ENCODE peak calls at places on chromosomes 5 and 9, in nine cellular contexts. One of them, this sample, is unnamed.

GRCh38 chr5:125257057-125257970 is 510.9 kb upstream of the ZNF608 start:
- DNase-seq in mammary epithelial cell: no peak
- DNase-seq in GM13977: no peak
- DNase-seq in AG10803: peak
- DNase-seq in upper lobe of right lung: no peak
- DNase-seq in cardiac muscle cell: peak
- DNase-seq in PC-3: no peak
- DNase-seq in GM20000: no peak
- DNase-seq in left lung: no peak
- DNase-seq in this sample: no peak

GRCh38 chr5:2251298-2251697 is 368.6 kb upstream of the IRX4 start:
- DNase-seq in cardiac muscle cell: no peak
- DNase-seq in PC-3: no peak
- DNase-seq in GM13977: no peak
- DNase-seq in left lung: no peak
- DNase-seq in upper lobe of right lung: peak
- DNase-seq in AG10803: no peak
- DNase-seq in GM20000: no peak
- DNase-seq in mammary epithelial cell: no peak
- DNase-seq in this sample: no peak

GRCh38 chr5:110354341-110354740 is 372.1 kb downstream of the TMEM232 start:
- DNase-seq in GM20000: no peak
- DNase-seq in cardiac muscle cell: no peak
- DNase-seq in AG10803: peak
- DNase-seq in mammary epithelial cell: no peak
- DNase-seq in PC-3: no peak
- DNase-seq in GM13977: no peak
- DNase-seq in left lung: no peak
- DNase-seq in upper lobe of right lung: no peak
- DNase-seq in this sample: no peak

GRCh38 chr5:107739661-107740060 is 68.9 kb upstream of the EFNA5 start:
- DNase-seq in upper lobe of right lung: no peak
- DNase-seq in GM20000: no peak
- DNase-seq in PC-3: peak
- DNase-seq in mammary epithelial cell: peak
- DNase-seq in left lung: no peak
- DNase-seq in cardiac muscle cell: no peak
- DNase-seq in AG10803: no peak
- DNase-seq in GM13977: no peak
- DNase-seq in this sample: no peak

GRCh38 chr5:29148073-29148472 is 2045.4 kb upstream of the CDH6 start:
- DNase-seq in upper lobe of right lung: no peak
- DNase-seq in GM20000: no peak
- DNase-seq in PC-3: no peak
- DNase-seq in left lung: no peak
- DNase-seq in mammary epithelial cell: no peak
- DNase-seq in cardiac muscle cell: no peak
- DNase-seq in GM13977: no peak
- DNase-seq in AG10803: no peak
- DNase-seq in this sample: no peak

GRCh38 chr5:148042920-148043319 is 20.9 kb upstream of the SPINK5 start:
- DNase-seq in PC-3: no peak
- DNase-seq in AG10803: no peak
- DNase-seq in GM13977: no peak
- DNase-seq in GM20000: no peak
- DNase-seq in mammary epithelial cell: no peak
- DNase-seq in upper lobe of right lung: no peak
- DNase-seq in left lung: no peak
- DNase-seq in cardiac muscle cell: no peak
- DNase-seq in this sample: no peak

GRCh38 chr5:108797396-108797795 is 49.7 kb downstream of the FER start:
- DNase-seq in GM20000: no peak
- DNase-seq in cardiac muscle cell: no peak
- DNase-seq in mammary epithelial cell: no peak
- DNase-seq in AG10803: no peak
- DNase-seq in upper lobe of right lung: no peak
- DNase-seq in PC-3: peak
- DNase-seq in GM13977: no peak
- DNase-seq in left lung: no peak
- DNase-seq in this sample: no peak

GRCh38 chr5:477247-477646 is 34.3 kb downstream of the EXOC3 start:
- DNase-seq in mammary epithelial cell: no peak
- DNase-seq in GM20000: no peak
- DNase-seq in cardiac muscle cell: no peak
- DNase-seq in upper lobe of right lung: no peak
- DNase-seq in PC-3: no peak
- DNase-seq in GM13977: no peak
- DNase-seq in AG10803: no peak
- DNase-seq in left lung: no peak
- DNase-seq in this sample: no peak

GRCh38 chr9:86821011-86821845 is 126.1 kb downstream of the GAS1 start:
- DNase-seq in cardiac muscle cell: no peak
- DNase-seq in upper lobe of right lung: no peak
- DNase-seq in GM20000: no peak
- DNase-seq in PC-3: no peak
- DNase-seq in left lung: no peak
- DNase-seq in AG10803: peak
- DNase-seq in GM13977: no peak
- DNase-seq in mammary epithelial cell: no peak
- DNase-seq in this sample: no peak

GRCh38 chr5:133675376-133676154 is 63.2 kb upstream of the FSTL4 start:
- DNase-seq in GM20000: no peak
- DNase-seq in mammary epithelial cell: no peak
- DNase-seq in GM13977: no peak
- DNase-seq in upper lobe of right lung: no peak
- DNase-seq in cardiac muscle cell: no peak
- DNase-seq in PC-3: no peak
- DNase-seq in left lung: no peak
- DNase-seq in AG10803: no peak
- DNase-seq in this sample: no peak

GRCh38 chr9:17021379-17021970 is 113.4 kb upstream of the CNTLN start:
- DNase-seq in AG10803: peak
- DNase-seq in mammary epithelial cell: no peak
- DNase-seq in PC-3: no peak
- DNase-seq in GM13977: no peak
- DNase-seq in cardiac muscle cell: no peak
- DNase-seq in upper lobe of right lung: no peak
- DNase-seq in GM20000: no peak
- DNase-seq in left lung: no peak
- DNase-seq in this sample: no peak

GRCh38 chr9:132025766-132026165 is 53.9 kb downstream of the MED27 start:
- DNase-seq in AG10803: no peak
- DNase-seq in left lung: no peak
- DNase-seq in GM20000: no peak
- DNase-seq in PC-3: no peak
- DNase-seq in upper lobe of right lung: no peak
- DNase-seq in cardiac muscle cell: no peak
- DNase-seq in mammary epithelial cell: no peak
- DNase-seq in GM13977: no peak
- DNase-seq in this sample: no peak

GRCh38 chr9:34133436-34133949 is 7.0 kb upstream of the DCAF12 start:
- DNase-seq in AG10803: no peak
- DNase-seq in GM20000: no peak
- DNase-seq in cardiac muscle cell: no peak
- DNase-seq in mammary epithelial cell: no peak
- DNase-seq in upper lobe of right lung: no peak
- DNase-seq in PC-3: no peak
- DNase-seq in left lung: no peak
- DNase-seq in GM13977: no peak
- DNase-seq in this sample: no peak

GRCh38 chr5:74052441-74052840 is 426.4 kb downstream of the ARHGEF28 start:
- DNase-seq in cardiac muscle cell: no peak
- DNase-seq in GM20000: no peak
- DNase-seq in PC-3: peak
- DNase-seq in AG10803: no peak
- DNase-seq in left lung: no peak
- DNase-seq in mammary epithelial cell: no peak
- DNase-seq in upper lobe of right lung: no peak
- DNase-seq in GM13977: no peak
- DNase-seq in this sample: no peak

GRCh38 chr5:89313804-89314588 is 431.0 kb upstream of the MEF2C start:
- DNase-seq in cardiac muscle cell: peak
- DNase-seq in GM13977: peak
- DNase-seq in PC-3: peak
- DNase-seq in AG10803: peak
- DNase-seq in left lung: no peak
- DNase-seq in mammary epithelial cell: peak
- DNase-seq in upper lobe of right lung: no peak
- DNase-seq in GM20000: peak
- DNase-seq in this sample: no peak

GRCh38 chr5:142499591-142500384 is 175.0 kb upstream of the SPRY4 start:
- DNase-seq in GM20000: no peak
- DNase-seq in cardiac muscle cell: no peak
- DNase-seq in upper lobe of right lung: no peak
- DNase-seq in PC-3: no peak
- DNase-seq in left lung: no peak
- DNase-seq in mammary epithelial cell: no peak
- DNase-seq in GM13977: no peak
- DNase-seq in AG10803: peak
- DNase-seq in this sample: no peak

GRCh38 chr5:143001764-143002351 is 231.7 kb downstream of the ARHGAP26 start:
- DNase-seq in GM13977: no peak
- DNase-seq in PC-3: peak
- DNase-seq in cardiac muscle cell: no peak
- DNase-seq in mammary epithelial cell: peak
- DNase-seq in left lung: no peak
- DNase-seq in AG10803: peak
- DNase-seq in upper lobe of right lung: no peak
- DNase-seq in GM20000: no peak
- DNase-seq in this sample: no peak

GRCh38 chr5:102547659-102548058 is 48.9 kb upstream of the SLCO6A1 start:
- DNase-seq in left lung: no peak
- DNase-seq in GM13977: no peak
- DNase-seq in GM20000: no peak
- DNase-seq in AG10803: peak
- DNase-seq in PC-3: no peak
- DNase-seq in cardiac muscle cell: no peak
- DNase-seq in upper lobe of right lung: no peak
- DNase-seq in mammary epithelial cell: no peak
- DNase-seq in this sample: no peak

GRCh38 chr9:84340535-84340934 is at the start of gene SLC28A3:
- DNase-seq in cardiac muscle cell: no peak
- DNase-seq in PC-3: no peak
- DNase-seq in mammary epithelial cell: peak
- DNase-seq in GM13977: no peak
- DNase-seq in GM20000: no peak
- DNase-seq in upper lobe of right lung: no peak
- DNase-seq in left lung: no peak
- DNase-seq in AG10803: no peak
- DNase-seq in this sample: no peak

GRCh38 chr5:50730336-50730735 is 63.9 kb downstream of the PARP8 start:
- DNase-seq in PC-3: no peak
- DNase-seq in mammary epithelial cell: no peak
- DNase-seq in GM20000: no peak
- DNase-seq in GM13977: no peak
- DNase-seq in upper lobe of right lung: no peak
- DNase-seq in AG10803: no peak
- DNase-seq in left lung: no peak
- DNase-seq in cardiac muscle cell: no peak
- DNase-seq in this sample: no peak
- TF ChIP-seq CTCF in PC-3: no peak
- TF ChIP-seq CTCF in mammary epithelial cell: no peak
- TF ChIP-seq CTCF in GM20000: no peak
- TF ChIP-seq CTCF in GM13977: no peak
- TF ChIP-seq CTCF in upper lobe of right lung: no peak
- TF ChIP-seq CTCF in AG10803: no peak
- TF ChIP-seq CTCF in left lung: no peak
- TF ChIP-seq CTCF in cardiac muscle cell: no peak
- TF ChIP-seq CTCF in this sample: no peak

GRCh38 chr9:76322810-76323209 is 71.4 kb downstream of the RFK start:
- DNase-seq in cardiac muscle cell: no peak
- DNase-seq in PC-3: no peak
- DNase-seq in AG10803: no peak
- DNase-seq in upper lobe of right lung: no peak
- DNase-seq in left lung: no peak
- DNase-seq in mammary epithelial cell: no peak
- DNase-seq in GM13977: no peak
- DNase-seq in GM20000: no peak
- DNase-seq in this sample: no peak

GRCh38 chr9:76316069-76316468 is 78.2 kb downstream of the RFK start:
- DNase-seq in cardiac muscle cell: no peak
- DNase-seq in PC-3: no peak
- DNase-seq in upper lobe of right lung: no peak
- DNase-seq in GM13977: no peak
- DNase-seq in AG10803: no peak
- DNase-seq in GM20000: no peak
- DNase-seq in left lung: no peak
- DNase-seq in mammary epithelial cell: peak
- DNase-seq in this sample: no peak

GRCh38 chr9:76323481-76323880 is 70.7 kb downstream of the RFK start:
- DNase-seq in GM20000: no peak
- DNase-seq in left lung: no peak
- DNase-seq in PC-3: no peak
- DNase-seq in cardiac muscle cell: no peak
- DNase-seq in GM13977: no peak
- DNase-seq in mammary epithelial cell: peak
- DNase-seq in AG10803: no peak
- DNase-seq in upper lobe of right lung: no peak
- DNase-seq in this sample: no peak

GRCh38 chr9:76321185-76321828 is 72.9 kb downstream of the RFK start:
- DNase-seq in cardiac muscle cell: no peak
- DNase-seq in GM13977: no peak
- DNase-seq in PC-3: peak
- DNase-seq in upper lobe of right lung: no peak
- DNase-seq in GM20000: no peak
- DNase-seq in left lung: no peak
- DNase-seq in AG10803: peak
- DNase-seq in mammary epithelial cell: no peak
- DNase-seq in this sample: no peak
- TF ChIP-seq CTCF in cardiac muscle cell: no peak
- TF ChIP-seq CTCF in GM13977: no peak
- TF ChIP-seq CTCF in PC-3: no peak
- TF ChIP-seq CTCF in upper lobe of right lung: no peak
- TF ChIP-seq CTCF in GM20000: no peak
- TF ChIP-seq CTCF in left lung: no peak
- TF ChIP-seq CTCF in AG10803: no peak
- TF ChIP-seq CTCF in mammary epithelial cell: no peak
- TF ChIP-seq CTCF in this sample: no peak

DNA sequence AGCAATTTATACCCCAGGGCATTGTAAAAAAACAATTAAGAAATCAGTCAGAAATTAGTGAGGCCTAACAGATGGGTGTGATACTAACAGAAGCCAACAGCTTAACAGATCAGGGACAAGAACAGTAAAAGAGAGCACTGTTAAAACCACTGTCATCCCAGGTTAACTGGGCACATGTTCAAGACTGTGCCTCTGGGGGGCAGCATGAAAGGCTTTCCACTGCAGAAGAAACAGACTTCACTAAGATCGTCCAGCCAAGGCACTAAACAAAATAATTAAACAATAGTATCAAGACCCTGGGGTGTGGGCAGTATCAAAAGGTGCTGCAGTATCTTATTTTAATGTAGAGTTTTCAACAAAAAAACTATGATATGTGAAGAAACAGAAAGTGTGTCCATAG is 43.5 kb downstream of the FBN2 start:
- DNase-seq in upper lobe of right lung: no peak
- DNase-seq in PC-3: peak
- DNase-seq in GM20000: no peak
- DNase-seq in left lung: no peak
- DNase-seq in mammary epithelial cell: no peak
- DNase-seq in cardiac muscle cell: no peak
- DNase-seq in AG10803: no peak
- DNase-seq in GM13977: no peak
- DNase-seq in this sample: no peak
- TF ChIP-seq CTCF in upper lobe of right lung: no peak
- TF ChIP-seq CTCF in PC-3: peak
- TF ChIP-seq CTCF in GM20000: no peak
- TF ChIP-seq CTCF in left lung: no peak
- TF ChIP-seq CTCF in mammary epithelial cell: peak
- TF ChIP-seq CTCF in cardiac muscle cell: peak
- TF ChIP-seq CTCF in AG10803: no peak
- TF ChIP-seq CTCF in GM13977: no peak
- TF ChIP-seq CTCF in this sample: peak

GRCh38 chr9:129413537-129414376 is 207.1 kb downstream of the C9orf50 start:
- DNase-seq in mammary epithelial cell: peak
- DNase-seq in GM13977: peak
- DNase-seq in PC-3: peak
- DNase-seq in upper lobe of right lung: peak
- DNase-seq in left lung: peak
- DNase-seq in cardiac muscle cell: peak
- DNase-seq in AG10803: peak
- DNase-seq in GM20000: peak
- DNase-seq in this sample: peak
- TF ChIP-seq CTCF in mammary epithelial cell: no peak
- TF ChIP-seq CTCF in GM13977: no peak
- TF ChIP-seq CTCF in PC-3: no peak
- TF ChIP-seq CTCF in upper lobe of right lung: no peak
- TF ChIP-seq CTCF in left lung: no peak
- TF ChIP-seq CTCF in cardiac muscle cell: no peak
- TF ChIP-seq CTCF in AG10803: no peak
- TF ChIP-seq CTCF in GM20000: no peak
- TF ChIP-seq CTCF in this sample: no peak

This sample was measured in RWPE2.